ENCODE peak calls at places on chromosomes 16 and 17, in eight cellular contexts. One of them, this sample, is unnamed.

GRCh38 chr16:69865701-69866100 is 85.4 kb upstream of the CLEC18A start:
- DNase-seq in AG04449: no peak
- DNase-seq in MCF 10A: no peak
- DNase-seq in breast epithelium: no peak
- DNase-seq in nephron progenitor cell: no peak
- DNase-seq in mucosa of descending colon: no peak
- DNase-seq in GM12878: no peak
- DNase-seq in right atrium auricular region: no peak
- DNase-seq in this sample: no peak

GRCh38 chr17:61253293-61253801 is 146.3 kb upstream of the TBX2 start:
- DNase-seq in AG04449: no peak
- DNase-seq in MCF 10A: no peak
- DNase-seq in breast epithelium: no peak
- DNase-seq in nephron progenitor cell: no peak
- DNase-seq in mucosa of descending colon: no peak
- DNase-seq in GM12878: no peak
- DNase-seq in right atrium auricular region: peak; percentile 63
- DNase-seq in this sample: no peak

GRCh38 chr17:78933959-78934568 is 8.9 kb upstream of the TIMP2 start:
- DNase-seq in AG04449: peak; percentile 95
- DNase-seq in MCF 10A: peak; percentile 95
- DNase-seq in breast epithelium: peak; percentile 94
- DNase-seq in nephron progenitor cell: peak; percentile 82
- DNase-seq in mucosa of descending colon: peak; percentile 91
- DNase-seq in GM12878: no peak
- DNase-seq in right atrium auricular region: peak; percentile 98
- DNase-seq in this sample: peak; percentile 42

GRCh38 chr16:9489823-9490467 is 398.5 kb downstream of the HAPSTR1 start:
- DNase-seq in AG04449: no peak
- DNase-seq in MCF 10A: no peak
- DNase-seq in breast epithelium: no peak
- DNase-seq in nephron progenitor cell: peak; percentile 47
- DNase-seq in mucosa of descending colon: no peak
- DNase-seq in GM12878: no peak
- DNase-seq in right atrium auricular region: peak; percentile 60
- DNase-seq in this sample: no peak

GRCh38 chr16:49474741-49475140 is 101.1 kb downstream of the C16orf78 start:
- DNase-seq in AG04449: no peak
- DNase-seq in MCF 10A: no peak
- DNase-seq in breast epithelium: no peak
- DNase-seq in nephron progenitor cell: no peak
- DNase-seq in mucosa of descending colon: peak; percentile 24
- DNase-seq in GM12878: no peak
- DNase-seq in right atrium auricular region: no peak
- DNase-seq in this sample: no peak

GRCh38 chr17:70772761-70773160 is 603.4 kb downstream of the KCNJ2 start:
- DNase-seq in AG04449: no peak
- DNase-seq in MCF 10A: no peak
- DNase-seq in breast epithelium: no peak
- DNase-seq in nephron progenitor cell: no peak
- DNase-seq in mucosa of descending colon: no peak
- DNase-seq in GM12878: no peak
- DNase-seq in right atrium auricular region: no peak
- DNase-seq in this sample: no peak

GRCh38 chr17:72118588-72119279 is 2.1 kb upstream of the SOX9 start:
- DNase-seq in AG04449: no peak
- DNase-seq in MCF 10A: peak; percentile 85
- DNase-seq in breast epithelium: peak; percentile 83
- DNase-seq in nephron progenitor cell: peak; percentile 79
- DNase-seq in mucosa of descending colon: no peak
- DNase-seq in GM12878: peak; percentile 15
- DNase-seq in right atrium auricular region: peak; percentile 86
- DNase-seq in this sample: peak; percentile 68

GRCh38 chr17:45307290-45308015 is 9.4 kb downstream of the MAP3K14 start:
- DNase-seq in AG04449: no peak
- DNase-seq in MCF 10A: peak; percentile 88
- DNase-seq in breast epithelium: no peak
- DNase-seq in nephron progenitor cell: no peak
- DNase-seq in mucosa of descending colon: no peak
- DNase-seq in GM12878: peak; percentile 90
- DNase-seq in right atrium auricular region: no peak
- DNase-seq in this sample: no peak

GRCh38 chr16:65044861-65045260 is 77.0 kb downstream of the CDH11 start:
- DNase-seq in AG04449: peak; percentile 63
- DNase-seq in MCF 10A: peak; percentile 2
- DNase-seq in breast epithelium: no peak
- DNase-seq in nephron progenitor cell: no peak
- DNase-seq in mucosa of descending colon: no peak
- DNase-seq in GM12878: no peak
- DNase-seq in right atrium auricular region: no peak
- DNase-seq in this sample: no peak

GRCh38 chr17:49000943-49001342 is 3.8 kb downstream of the IGF2BP1 start:
- DNase-seq in AG04449: peak; percentile 57
- DNase-seq in MCF 10A: no peak
- DNase-seq in breast epithelium: no peak
- DNase-seq in nephron progenitor cell: no peak
- DNase-seq in mucosa of descending colon: no peak
- DNase-seq in GM12878: no peak
- DNase-seq in right atrium auricular region: no peak
- DNase-seq in this sample: no peak

GRCh38 chr17:48997103-48997826 is at the start of gene IGF2BP1:
- DNase-seq in AG04449: no peak
- DNase-seq in MCF 10A: no peak
- DNase-seq in breast epithelium: no peak
- DNase-seq in nephron progenitor cell: peak; percentile 75
- DNase-seq in mucosa of descending colon: no peak
- DNase-seq in GM12878: no peak
- DNase-seq in right atrium auricular region: peak; percentile 51
- DNase-seq in this sample: peak; percentile 59

GRCh38 chr17:48996696-48997102 is 486 bp upstream of the IGF2BP1 start:
- DNase-seq in AG04449: no peak
- DNase-seq in MCF 10A: no peak
- DNase-seq in breast epithelium: no peak
- DNase-seq in nephron progenitor cell: peak; percentile 59
- DNase-seq in mucosa of descending colon: no peak
- DNase-seq in GM12878: no peak
- DNase-seq in right atrium auricular region: no peak
- DNase-seq in this sample: peak; percentile 42

GRCh38 chr17:48997827-48998556 is 807 bp downstream of the IGF2BP1 start:
- DNase-seq in AG04449: no peak
- DNase-seq in MCF 10A: no peak
- DNase-seq in breast epithelium: no peak
- DNase-seq in nephron progenitor cell: peak; percentile 46
- DNase-seq in mucosa of descending colon: no peak
- DNase-seq in GM12878: no peak
- DNase-seq in right atrium auricular region: peak; percentile 48
- DNase-seq in this sample: no peak

DNA sequence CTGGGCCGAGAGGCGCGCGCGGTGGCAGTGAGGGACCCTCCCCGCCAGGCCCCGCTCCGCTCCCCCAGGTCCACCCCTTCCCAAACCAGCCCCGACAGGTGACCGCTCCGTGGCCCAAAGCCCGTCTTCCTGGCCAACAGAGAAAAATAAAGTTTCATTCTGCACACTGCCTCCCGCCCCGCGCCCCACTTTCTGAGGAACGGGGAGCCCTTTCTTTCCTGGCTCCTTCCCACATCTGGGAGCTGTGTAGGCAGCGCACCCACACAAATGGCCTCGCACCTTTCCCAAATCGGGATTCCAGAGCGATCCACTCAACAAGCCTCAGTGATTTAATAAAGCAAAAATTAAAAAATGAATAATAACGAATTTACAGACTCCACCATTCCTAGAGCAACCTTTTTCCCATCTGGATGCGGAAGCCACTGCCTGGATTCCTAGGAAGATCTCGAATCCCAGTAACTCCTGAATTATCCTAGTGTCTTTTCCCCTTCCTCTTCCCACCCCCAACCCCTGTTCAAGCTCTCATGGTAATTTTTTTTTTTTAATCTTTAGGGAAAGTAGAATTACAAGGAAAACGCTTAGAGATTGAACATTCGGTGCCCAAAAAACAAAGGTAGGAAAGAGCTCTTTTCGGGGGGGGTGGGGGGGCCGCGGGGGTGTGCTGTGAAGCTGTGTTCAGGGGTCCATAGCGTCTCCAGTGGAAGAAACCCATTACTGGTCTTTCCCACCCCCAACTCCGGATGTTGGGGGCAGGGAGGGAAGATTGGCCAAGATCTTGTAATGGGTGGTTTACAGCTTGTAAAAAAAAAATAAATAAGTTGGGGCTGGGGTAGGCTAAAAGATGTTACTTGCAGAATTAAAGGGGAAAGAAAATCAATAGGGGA is 1.6 kb downstream of the IGF2BP1 start:
- DNase-seq in AG04449: no peak
- DNase-seq in MCF 10A: no peak
- DNase-seq in breast epithelium: no peak
- DNase-seq in nephron progenitor cell: no peak
- DNase-seq in mucosa of descending colon: no peak
- DNase-seq in GM12878: no peak
- DNase-seq in right atrium auricular region: no peak
- DNase-seq in this sample: no peak
- TF ChIP-seq CTCF in AG04449: peak; percentile 35
- TF ChIP-seq CTCF in MCF 10A: no peak
- TF ChIP-seq CTCF in breast epithelium: no peak
- TF ChIP-seq CTCF in nephron progenitor cell: no peak
- TF ChIP-seq CTCF in mucosa of descending colon: no peak
- TF ChIP-seq CTCF in GM12878: no peak
- TF ChIP-seq CTCF in right atrium auricular region: no peak
- TF ChIP-seq CTCF in this sample: peak; percentile 15

GRCh38 chr17:18318122-18318521 is 3.0 kb downstream of the SMCR8 start:
- DNase-seq in AG04449: no peak
- DNase-seq in MCF 10A: no peak
- DNase-seq in breast epithelium: no peak
- DNase-seq in nephron progenitor cell: no peak
- DNase-seq in mucosa of descending colon: no peak
- DNase-seq in GM12878: no peak
- DNase-seq in right atrium auricular region: no peak
- DNase-seq in this sample: no peak

GRCh38 chr17:18318771-18319450 is 3.8 kb downstream of the SMCR8 start:
- DNase-seq in AG04449: no peak
- DNase-seq in MCF 10A: no peak
- DNase-seq in breast epithelium: no peak
- DNase-seq in nephron progenitor cell: no peak
- DNase-seq in mucosa of descending colon: no peak
- DNase-seq in GM12878: no peak
- DNase-seq in right atrium auricular region: no peak
- DNase-seq in this sample: no peak

GRCh38 chr17:18321309-18321708 is 6.2 kb downstream of the SMCR8 start:
- DNase-seq in AG04449: no peak
- DNase-seq in MCF 10A: no peak
- DNase-seq in breast epithelium: no peak
- DNase-seq in nephron progenitor cell: no peak
- DNase-seq in mucosa of descending colon: no peak
- DNase-seq in GM12878: no peak
- DNase-seq in right atrium auricular region: no peak
- DNase-seq in this sample: no peak

GRCh38 chr17:18320301-18320700 is 5.2 kb downstream of the SMCR8 start:
- DNase-seq in AG04449: no peak
- DNase-seq in MCF 10A: no peak
- DNase-seq in breast epithelium: no peak
- DNase-seq in nephron progenitor cell: no peak
- DNase-seq in mucosa of descending colon: no peak
- DNase-seq in GM12878: no peak
- DNase-seq in right atrium auricular region: no peak
- DNase-seq in this sample: no peak

GRCh38 chr17:18319604-18320256 is 4.6 kb downstream of the SMCR8 start:
- DNase-seq in AG04449: peak; percentile 19
- DNase-seq in MCF 10A: peak; percentile 48
- DNase-seq in breast epithelium: no peak
- DNase-seq in nephron progenitor cell: peak; percentile 53
- DNase-seq in mucosa of descending colon: no peak
- DNase-seq in GM12878: no peak
- DNase-seq in right atrium auricular region: no peak
- DNase-seq in this sample: no peak
- TF ChIP-seq CTCF in AG04449: peak; percentile 55
- TF ChIP-seq CTCF in MCF 10A: peak; percentile 35
- TF ChIP-seq CTCF in breast epithelium: peak; percentile 49
- TF ChIP-seq CTCF in nephron progenitor cell: peak; percentile 46
- TF ChIP-seq CTCF in mucosa of descending colon: no peak
- TF ChIP-seq CTCF in GM12878: peak; percentile 46
- TF ChIP-seq CTCF in right atrium auricular region: no peak
- TF ChIP-seq CTCF in this sample: peak; percentile 47

DNA sequence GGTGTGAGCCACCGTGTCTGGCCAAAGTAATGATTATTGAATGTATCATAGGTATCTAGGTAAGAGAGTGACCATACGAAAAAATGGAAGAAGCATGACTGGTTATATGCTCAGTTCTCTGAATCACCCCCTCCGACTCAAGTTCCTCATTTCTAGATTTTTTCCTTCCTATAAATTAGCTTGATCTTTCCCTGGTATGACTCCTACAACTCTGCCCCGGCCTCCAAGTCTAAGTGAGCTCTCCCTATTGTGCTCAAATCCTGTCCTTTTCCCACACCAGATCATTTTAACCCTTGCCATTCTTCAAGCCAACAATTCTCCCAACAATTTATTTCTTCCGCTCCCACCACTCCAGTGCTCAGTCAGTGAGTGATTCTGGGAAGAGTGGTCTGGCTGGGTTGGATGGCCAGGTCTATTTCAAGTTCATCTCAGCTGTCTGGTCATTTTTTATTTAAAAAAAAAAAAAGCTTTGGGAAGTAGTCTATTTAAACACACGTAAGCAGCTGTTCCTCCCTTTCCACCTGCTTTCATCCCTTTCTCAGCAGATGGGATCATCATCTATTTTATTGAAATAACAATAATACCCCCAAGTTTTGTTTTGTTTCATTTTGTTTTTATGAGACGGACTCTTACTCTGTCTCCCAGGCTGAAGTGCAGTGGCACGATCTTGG is 120.2 kb upstream of the HS3ST2 start:
- DNase-seq in AG04449: no peak
- DNase-seq in MCF 10A: no peak
- DNase-seq in breast epithelium: no peak
- DNase-seq in nephron progenitor cell: no peak
- DNase-seq in mucosa of descending colon: no peak
- DNase-seq in GM12878: no peak
- DNase-seq in right atrium auricular region: no peak
- DNase-seq in this sample: no peak
- TF ChIP-seq CTCF in AG04449: no peak
- TF ChIP-seq CTCF in MCF 10A: no peak
- TF ChIP-seq CTCF in breast epithelium: no peak
- TF ChIP-seq CTCF in nephron progenitor cell: no peak
- TF ChIP-seq CTCF in mucosa of descending colon: no peak
- TF ChIP-seq CTCF in GM12878: no peak
- TF ChIP-seq CTCF in right atrium auricular region: no peak
- TF ChIP-seq CTCF in this sample: no peak

DNA sequence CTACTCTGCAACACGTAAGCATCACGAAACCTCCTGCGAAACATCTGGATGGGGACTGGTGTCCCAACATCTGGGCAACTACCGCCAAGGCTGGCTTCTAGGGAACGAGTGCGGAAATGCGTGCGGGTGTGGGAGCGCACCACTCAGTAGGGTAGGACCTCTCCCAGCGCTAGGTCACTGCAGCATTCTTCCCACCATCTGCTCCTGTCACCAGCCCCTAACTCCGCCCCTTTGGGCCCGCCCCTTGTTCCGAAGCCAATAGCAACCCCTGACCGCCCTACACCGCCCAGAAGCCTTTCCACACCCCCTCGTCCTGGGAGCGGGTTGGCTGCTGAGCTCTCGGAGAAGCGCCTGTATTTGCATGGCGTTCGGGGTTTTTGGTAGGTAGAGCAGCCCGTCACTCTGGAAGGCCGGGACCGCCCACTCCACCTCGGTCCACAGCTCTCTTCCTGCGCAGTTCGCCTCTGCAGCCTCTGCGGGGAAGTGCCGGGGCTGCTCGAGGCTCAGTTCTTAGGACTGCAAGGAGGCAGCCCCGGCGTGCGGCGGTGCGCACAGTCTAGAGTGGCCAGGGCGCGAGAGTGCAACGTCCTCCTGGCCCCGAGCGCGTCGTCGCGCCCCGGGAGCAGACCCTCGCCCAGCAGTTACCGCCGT is at the start of gene HS3ST3B1:
- DNase-seq in AG04449: peak; percentile 99
- DNase-seq in MCF 10A: peak; percentile 99
- DNase-seq in breast epithelium: peak; percentile 99
- DNase-seq in nephron progenitor cell: peak; percentile 100
- DNase-seq in mucosa of descending colon: peak; percentile 99
- DNase-seq in GM12878: no peak
- DNase-seq in right atrium auricular region: peak; percentile 96
- DNase-seq in this sample: peak; percentile 99
- TF ChIP-seq CTCF in AG04449: peak; percentile 23
- TF ChIP-seq CTCF in MCF 10A: no peak
- TF ChIP-seq CTCF in breast epithelium: peak; percentile 33
- TF ChIP-seq CTCF in nephron progenitor cell: no peak
- TF ChIP-seq CTCF in mucosa of descending colon: no peak
- TF ChIP-seq CTCF in GM12878: no peak
- TF ChIP-seq CTCF in right atrium auricular region: no peak
- TF ChIP-seq CTCF in this sample: no peak

This sample was measured in progenitor cell of endocrine pancreas.